ENCODE peak calls at places on chromosomes 3 and 15, in five cellular contexts. One of them, this sample, is unnamed. For H3K4me1, the result is how much of the 10 kb centered on the place peaks cover.

GRCh38 chr15:45326280-45326679 is 52.1 kb downstream of the GATM start:
- DNase-seq in GM23338: peak
- DNase-seq in mammary epithelial cell: no peak
- DNase-seq in body of pancreas: no peak
- DNase-seq in stomach: no peak
- DNase-seq in this sample: no peak

GRCh38 chr3:25427155-25428002 is 684 bp upstream of the RARB start:
- DNase-seq in body of pancreas: no peak
- DNase-seq in stomach: no peak
- DNase-seq in GM23338: no peak
- DNase-seq in mammary epithelial cell: peak
- DNase-seq in this sample: no peak

GRCh38 chr3:115134648-115135347 is 12.3 kb downstream of the ZBTB20 start:
- DNase-seq in GM23338: no peak
- DNase-seq in mammary epithelial cell: no peak
- DNase-seq in body of pancreas: no peak
- DNase-seq in stomach: no peak
- DNase-seq in this sample: no peak

GRCh38 chr3:134846943-134847342 is 51.9 kb downstream of the EPHB1 start:
- DNase-seq in stomach: no peak
- DNase-seq in GM23338: peak
- DNase-seq in body of pancreas: peak
- DNase-seq in mammary epithelial cell: peak
- DNase-seq in this sample: no peak

GRCh38 chr15:70327328-70328136 is 229.8 kb upstream of the TLE3 start:
- DNase-seq in GM23338: no peak
- DNase-seq in body of pancreas: no peak
- DNase-seq in mammary epithelial cell: peak
- DNase-seq in stomach: no peak
- DNase-seq in this sample: no peak

GRCh38 chr15:70921297-70921696 is 28.7 kb downstream of the LRRC49 start:
- DNase-seq in mammary epithelial cell: no peak
- DNase-seq in stomach: no peak
- DNase-seq in GM23338: no peak
- DNase-seq in body of pancreas: no peak
- DNase-seq in this sample: no peak

GRCh38 chr3:15638193-15638890 is 36.8 kb downstream of the BTD start:
- DNase-seq in stomach: no peak
- DNase-seq in GM23338: no peak
- DNase-seq in mammary epithelial cell: no peak
- DNase-seq in body of pancreas: no peak
- DNase-seq in this sample: no peak

GRCh38 chr15:60052796-60053195 is 48.7 kb downstream of the FOXB1 start:
- DNase-seq in stomach: no peak
- DNase-seq in body of pancreas: no peak
- DNase-seq in mammary epithelial cell: peak
- DNase-seq in GM23338: no peak
- DNase-seq in this sample: no peak

GRCh38 chr15:36265422-36265821 is 314.0 kb upstream of the CDIN1 start:
- DNase-seq in body of pancreas: no peak
- DNase-seq in stomach: no peak
- DNase-seq in mammary epithelial cell: peak
- DNase-seq in GM23338: no peak
- DNase-seq in this sample: no peak

GRCh38 chr15:67024322-67024997 is 40.9 kb upstream of the SMAD3 start:
- DNase-seq in GM23338: no peak
- DNase-seq in stomach: peak
- DNase-seq in mammary epithelial cell: peak
- DNase-seq in body of pancreas: peak
- DNase-seq in this sample: peak

GRCh38 chr3:125587039-125587664 is 8.1 kb downstream of the OSBPL11 start:
- DNase-seq in mammary epithelial cell: no peak
- DNase-seq in GM23338: no peak
- DNase-seq in stomach: no peak
- DNase-seq in body of pancreas: no peak
- DNase-seq in this sample: no peak

GRCh38 chr15:57537072-57537471 is 54.6 kb upstream of the MYZAP start:
- DNase-seq in mammary epithelial cell: no peak
- DNase-seq in body of pancreas: peak
- DNase-seq in GM23338: peak
- DNase-seq in stomach: peak
- DNase-seq in this sample: no peak

GRCh38 chr3:134002326-134002725 is 27.4 kb downstream of the SLCO2A1 start:
- DNase-seq in stomach: no peak
- DNase-seq in GM23338: no peak
- DNase-seq in body of pancreas: no peak
- DNase-seq in mammary epithelial cell: peak
- DNase-seq in this sample: no peak

GRCh38 chr3:12961007-12961725 is 112.1 kb downstream of the IQSEC1 start:
- DNase-seq in body of pancreas: no peak
- DNase-seq in GM23338: no peak
- DNase-seq in mammary epithelial cell: no peak
- DNase-seq in stomach: no peak
- DNase-seq in this sample: no peak
- H3K4me1 ChIP-seq in body of pancreas: half or more
- H3K4me1 ChIP-seq in GM23338: under half
- H3K4me1 ChIP-seq in mammary epithelial cell: under half
- H3K4me1 ChIP-seq in stomach: half or more
- H3K4me1 ChIP-seq in this sample: under half

GRCh38 chr3:128492353-128493220 is at the start of gene GATA2:
- DNase-seq in GM23338: peak
- DNase-seq in mammary epithelial cell: no peak
- DNase-seq in stomach: no peak
- DNase-seq in body of pancreas: peak
- DNase-seq in this sample: no peak
- H3K4me3 ChIP-seq in GM23338: peak
- H3K4me3 ChIP-seq in mammary epithelial cell: no peak
- H3K4me3 ChIP-seq in stomach: peak
- H3K4me3 ChIP-seq in body of pancreas: peak
- H3K4me3 ChIP-seq in this sample: no peak

DNA sequence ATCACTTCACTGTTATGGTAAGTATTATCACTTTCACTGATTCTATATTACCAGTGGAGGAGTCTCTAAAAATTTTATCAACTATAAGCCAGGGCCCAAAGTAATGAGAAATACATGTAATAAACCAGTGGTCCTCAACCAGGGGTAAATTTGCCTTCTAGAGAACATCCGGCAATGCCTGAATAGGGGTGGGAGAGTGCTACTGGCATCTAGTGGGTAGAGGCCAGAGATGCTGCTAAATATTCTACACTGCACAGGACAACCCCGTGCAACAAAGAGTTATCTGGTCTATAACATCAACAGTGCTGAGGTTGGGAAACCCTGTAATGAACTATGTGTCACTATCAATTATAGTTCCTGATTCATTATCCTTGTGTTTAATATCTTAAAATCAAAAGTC is 2.2 kb downstream of the LYSMD2 start:
- DNase-seq in GM23338: no peak
- DNase-seq in mammary epithelial cell: no peak
- DNase-seq in stomach: no peak
- DNase-seq in body of pancreas: no peak
- DNase-seq in this sample: no peak
- H3K4me1 ChIP-seq in GM23338: under half
- H3K4me1 ChIP-seq in mammary epithelial cell: under half
- H3K4me1 ChIP-seq in stomach: half or more
- H3K4me1 ChIP-seq in body of pancreas: under half
- H3K4me1 ChIP-seq in this sample: under half

GRCh38 chr3:128382221-128382807 is 84.4 kb downstream of the DNAJB8 start:
- DNase-seq in mammary epithelial cell: no peak
- DNase-seq in body of pancreas: peak
- DNase-seq in stomach: peak
- DNase-seq in GM23338: no peak
- DNase-seq in this sample: peak

GRCh38 chr3:128381609-128382008 is 85.1 kb downstream of the DNAJB8 start:
- DNase-seq in stomach: no peak
- DNase-seq in mammary epithelial cell: no peak
- DNase-seq in GM23338: no peak
- DNase-seq in body of pancreas: no peak
- DNase-seq in this sample: peak

GRCh38 chr3:128388932-128389331 is 77.8 kb downstream of the DNAJB8 start:
- DNase-seq in stomach: no peak
- DNase-seq in body of pancreas: no peak
- DNase-seq in mammary epithelial cell: no peak
- DNase-seq in GM23338: no peak
- DNase-seq in this sample: no peak

GRCh38 chr3:128383316-128384235 is 83.1 kb downstream of the DNAJB8 start:
- DNase-seq in mammary epithelial cell: peak
- DNase-seq in body of pancreas: peak
- DNase-seq in stomach: peak
- DNase-seq in GM23338: no peak
- DNase-seq in this sample: peak

DNA sequence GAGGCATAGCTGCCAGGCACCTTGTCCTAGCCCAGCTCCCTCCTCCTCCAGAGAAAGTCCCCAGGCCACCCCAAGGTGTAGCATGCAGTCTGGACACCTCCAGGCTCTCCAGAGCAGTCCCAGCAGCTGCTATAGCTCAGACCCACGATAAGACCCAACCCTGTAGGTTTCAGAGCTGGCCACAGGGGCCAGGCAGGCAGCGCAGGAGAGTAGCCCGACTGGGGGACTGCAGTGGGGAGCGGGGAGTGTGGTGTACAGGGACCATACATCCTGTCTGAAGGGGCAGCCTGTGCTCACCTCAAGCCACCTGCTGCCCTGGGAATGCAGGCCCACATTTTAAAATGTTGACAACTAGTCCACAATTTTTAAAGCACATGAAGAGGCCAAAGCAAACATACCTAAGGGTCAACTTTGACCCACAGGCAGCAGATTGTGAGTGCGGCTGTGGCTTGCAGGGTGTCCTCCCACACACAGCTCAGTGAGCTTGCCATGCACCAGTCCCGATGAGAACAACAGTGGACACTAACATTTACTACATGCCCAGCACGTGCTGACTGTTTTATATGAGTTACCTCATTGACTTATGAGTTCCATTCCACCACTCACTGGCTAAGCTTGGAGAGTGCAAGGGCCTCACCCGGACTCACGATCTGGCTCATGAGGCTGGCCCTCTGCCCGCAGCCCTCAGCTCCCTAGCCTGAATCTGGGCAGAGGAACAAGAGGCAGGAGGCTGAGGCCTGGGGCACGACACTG is 81.4 kb downstream of the DNAJB8 start:
- DNase-seq in body of pancreas: peak
- DNase-seq in stomach: peak
- DNase-seq in mammary epithelial cell: no peak
- DNase-seq in GM23338: no peak
- DNase-seq in this sample: peak
- H3K4me3 ChIP-seq in body of pancreas: no peak
- H3K4me3 ChIP-seq in stomach: no peak
- H3K4me3 ChIP-seq in mammary epithelial cell: no peak
- H3K4me3 ChIP-seq in GM23338: no peak
- H3K4me3 ChIP-seq in this sample: no peak

DNA sequence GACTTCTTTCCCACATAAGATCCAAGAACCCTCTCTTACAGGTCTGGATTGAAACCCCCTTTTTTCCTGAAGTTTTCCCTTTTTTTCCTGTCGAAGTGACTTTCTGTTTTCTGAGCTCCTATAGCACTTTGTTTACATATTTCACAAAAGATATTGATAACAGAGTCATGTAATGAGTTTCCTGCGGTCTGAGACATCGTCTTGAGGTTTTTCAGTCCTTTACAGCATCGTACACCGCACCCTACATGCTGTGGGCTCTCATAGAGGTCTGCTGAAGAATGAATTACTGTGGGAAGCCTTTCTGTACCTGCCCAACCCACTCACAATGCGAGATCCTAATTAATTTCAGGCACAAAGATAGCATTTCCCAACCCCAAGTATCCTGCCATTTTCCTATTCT is 53.1 kb downstream of the MCF2L2 start:
- DNase-seq in body of pancreas: no peak
- DNase-seq in GM23338: no peak
- DNase-seq in mammary epithelial cell: no peak
- DNase-seq in stomach: no peak
- DNase-seq in this sample: no peak
- H3K4me1 ChIP-seq in body of pancreas: under half
- H3K4me1 ChIP-seq in GM23338: under half
- H3K4me1 ChIP-seq in mammary epithelial cell: under half
- H3K4me1 ChIP-seq in stomach: under half
- H3K4me1 ChIP-seq in this sample: under half

DNA sequence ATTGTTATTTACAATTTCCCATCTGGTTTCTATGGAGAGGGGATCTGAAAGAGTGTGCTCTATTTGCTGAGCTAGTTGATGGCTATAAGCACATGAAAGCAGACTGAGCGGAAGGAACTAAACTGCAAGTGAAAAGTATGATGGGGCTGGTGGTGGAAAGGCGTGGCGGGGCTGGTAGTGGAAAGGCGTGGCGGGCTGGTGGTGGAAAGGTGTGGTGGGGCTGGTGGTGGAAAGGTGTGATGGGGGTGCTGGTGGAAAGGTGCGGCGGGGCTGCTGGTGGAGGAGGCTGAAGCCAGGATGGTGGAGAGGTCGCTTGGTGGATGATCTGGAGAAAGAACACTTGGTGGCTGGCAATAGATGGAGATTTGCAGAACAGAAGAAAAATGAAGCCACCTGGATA is 136.7 kb downstream of the FMN1 start:
- DNase-seq in stomach: no peak
- DNase-seq in mammary epithelial cell: no peak
- DNase-seq in GM23338: no peak
- DNase-seq in body of pancreas: no peak
- DNase-seq in this sample: no peak
- H3K4me3 ChIP-seq in stomach: no peak
- H3K4me3 ChIP-seq in mammary epithelial cell: no peak
- H3K4me3 ChIP-seq in GM23338: no peak
- H3K4me3 ChIP-seq in body of pancreas: no peak
- H3K4me3 ChIP-seq in this sample: no peak

DNA sequence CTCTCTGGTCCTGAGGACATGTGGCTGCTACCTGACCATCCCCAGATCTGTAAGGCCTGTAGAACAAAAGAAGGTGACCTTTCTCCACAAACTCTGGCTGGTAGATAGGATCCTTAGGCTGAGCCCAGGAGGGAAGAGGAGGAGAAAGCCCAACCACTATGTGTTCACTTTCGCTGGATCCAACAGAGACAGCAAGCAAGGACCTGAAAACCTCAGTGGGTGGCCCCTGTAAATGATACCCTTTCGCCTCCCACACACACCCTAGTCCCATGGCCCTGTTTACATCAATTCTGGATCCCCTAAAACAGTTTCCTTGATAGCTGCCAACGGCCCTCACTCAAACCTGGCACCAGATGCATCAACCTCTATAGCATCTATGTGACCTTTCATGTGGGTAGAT is 22.4 kb downstream of the CCDC12 start:
- DNase-seq in stomach: no peak
- DNase-seq in mammary epithelial cell: no peak
- DNase-seq in body of pancreas: no peak
- DNase-seq in GM23338: no peak
- DNase-seq in this sample: no peak
- H3K4me1 ChIP-seq in stomach: half or more
- H3K4me1 ChIP-seq in mammary epithelial cell: under half
- H3K4me1 ChIP-seq in body of pancreas: half or more
- H3K4me1 ChIP-seq in GM23338: under half
- H3K4me1 ChIP-seq in this sample: half or more